ENCODE peak calls at places on chromosomes 13 and 19, in seven cellular contexts. F is tibial nerve, V is ovary, A is suprapubic skin, P is transverse colon, G is HepG2, M is GM12878. L is an unnamed sample. For H3K4me1, the result is how much of the 10 kb centered on the place peaks cover.

GRCh38 chr13:36282818-36283432 is 14.7 kb downstream of the CCDC169 start:
- DNase-seq in F (no peak), V (no peak), A (no peak), P (no peak), G (peak), M (no peak), L (no peak)

GRCh38 chr19:17114414-17114831 is 38.8 kb downstream of the MYO9B start:
- DNase-seq in F (no peak), V (no peak), A (no peak), P (no peak), G (no peak), M (no peak), L (no peak)

GRCh38 chr19:6556480-6556879 is 25.7 kb downstream of the TNFSF9 start:
- DNase-seq in F (no peak), V (no peak), A (no peak), P (no peak), G (no peak), M (peak), L (no peak)

GRCh38 chr13:97122381-97122996 is 99.6 kb upstream of the MBNL2 start:
- DNase-seq in F (no peak), V (no peak), A (no peak), P (no peak), G (no peak), M (no peak), L (no peak)

GRCh38 chr19:34994643-34995471 is 5.3 kb upstream of the GRAMD1A start:
- DNase-seq in F (no peak), V (peak), A (no peak), P (peak), G (peak), M (no peak), L (peak)

GRCh38 chr13:48155850-48156249 is 60.9 kb upstream of the MED4 start:
- DNase-seq in F (no peak), V (no peak), A (no peak), P (no peak), G (no peak), M (peak), L (no peak)

GRCh38 chr19:18415177-18415867 is 3.9 kb upstream of the SSBP4 start:
- DNase-seq in F (peak), V (peak), A (peak), P (peak), G (no peak), M (no peak), L (no peak)

GRCh38 chr13:28532226-28533048 is 37.5 kb upstream of the FLT1 start:
- DNase-seq in F (no peak), V (no peak), A (no peak), P (no peak), G (no peak), M (no peak), L (peak)

GRCh38 chr13:81917829-81918228 is 1576.9 kb upstream of the SPRY2 start:
- DNase-seq in F (no peak), V (no peak), A (no peak), P (no peak), G (no peak), M (no peak), L (no peak)

GRCh38 chr13:44627441-44627840 is 51.3 kb upstream of the TSC22D1 start:
- DNase-seq in F (no peak), V (no peak), A (no peak), P (no peak), G (no peak), M (no peak), L (no peak)

GRCh38 chr13:29954082-29955043 is 103.9 kb upstream of the UBL3 start:
- DNase-seq in F (no peak), V (no peak), A (no peak), P (no peak), G (no peak), M (no peak), L (peak)

GRCh38 chr13:102856603-102857002 is 10.8 kb downstream of the ERCC5 start:
- DNase-seq in F (no peak), V (no peak), A (no peak), P (no peak), G (no peak), M (no peak), L (no peak)

GRCh38 chr13:97330448-97330847 is 103.5 kb upstream of the RAP2A start:
- DNase-seq in F (no peak), V (no peak), A (no peak), P (no peak), G (no peak), M (no peak), L (no peak)

GRCh38 chr13:42832341-42833153 is 51.2 kb downstream of the FAM216B start:
- DNase-seq in F (no peak), V (peak), A (no peak), P (peak), G (peak), M (no peak), L (no peak)

GRCh38 chr13:42835012-42835411 is 53.6 kb downstream of the FAM216B start:
- DNase-seq in F (no peak), V (no peak), A (no peak), P (no peak), G (no peak), M (no peak), L (no peak)

DNA sequence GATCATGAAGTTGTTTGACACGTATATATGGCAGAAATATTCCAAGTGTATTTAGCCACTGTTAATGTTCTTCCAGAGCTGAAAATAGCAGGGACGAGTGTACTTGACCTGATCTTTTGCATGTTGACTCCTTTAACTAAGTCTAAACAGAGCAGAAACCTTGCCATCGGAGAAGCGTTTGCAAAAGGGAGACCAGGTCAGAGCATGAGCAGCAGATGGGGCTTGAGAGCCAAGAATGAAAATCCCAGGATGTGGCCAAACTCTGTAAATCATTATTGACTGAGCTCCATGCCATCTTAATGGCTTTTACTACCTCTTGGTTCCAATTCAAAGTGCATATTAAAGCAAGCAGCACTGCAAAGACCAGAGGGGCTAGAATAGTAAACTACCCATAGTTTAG is 55.5 kb downstream of the FAM216B start:
- DNase-seq in F (no peak), V (peak), A (no peak), P (peak), G (no peak), M (no peak), L (no peak)
- TF ChIP-seq CTCF in F (no peak), V (no peak), A (no peak), P (no peak), G (peak), M (no peak), L (no peak)

GRCh38 chr19:45092747-45093678 is at the start of gene PPP1R37:
- DNase-seq in F (peak), V (peak), A (peak), P (peak), G (peak), M (peak), L (peak)

GRCh38 chr19:45090034-45090433 is 2.9 kb upstream of the PPP1R37 start:
- DNase-seq in F (no peak), V (no peak), A (no peak), P (no peak), G (no peak), M (no peak), L (no peak)

GRCh38 chr19:45094158-45094557 is 1.2 kb downstream of the PPP1R37 start:
- DNase-seq in F (no peak), V (no peak), A (no peak), P (no peak), G (no peak), M (no peak), L (no peak)

GRCh38 chr19:45090598-45090997 is 2.4 kb upstream of the PPP1R37 start:
- DNase-seq in F (no peak), V (no peak), A (no peak), P (no peak), G (no peak), M (no peak), L (no peak)

DNA sequence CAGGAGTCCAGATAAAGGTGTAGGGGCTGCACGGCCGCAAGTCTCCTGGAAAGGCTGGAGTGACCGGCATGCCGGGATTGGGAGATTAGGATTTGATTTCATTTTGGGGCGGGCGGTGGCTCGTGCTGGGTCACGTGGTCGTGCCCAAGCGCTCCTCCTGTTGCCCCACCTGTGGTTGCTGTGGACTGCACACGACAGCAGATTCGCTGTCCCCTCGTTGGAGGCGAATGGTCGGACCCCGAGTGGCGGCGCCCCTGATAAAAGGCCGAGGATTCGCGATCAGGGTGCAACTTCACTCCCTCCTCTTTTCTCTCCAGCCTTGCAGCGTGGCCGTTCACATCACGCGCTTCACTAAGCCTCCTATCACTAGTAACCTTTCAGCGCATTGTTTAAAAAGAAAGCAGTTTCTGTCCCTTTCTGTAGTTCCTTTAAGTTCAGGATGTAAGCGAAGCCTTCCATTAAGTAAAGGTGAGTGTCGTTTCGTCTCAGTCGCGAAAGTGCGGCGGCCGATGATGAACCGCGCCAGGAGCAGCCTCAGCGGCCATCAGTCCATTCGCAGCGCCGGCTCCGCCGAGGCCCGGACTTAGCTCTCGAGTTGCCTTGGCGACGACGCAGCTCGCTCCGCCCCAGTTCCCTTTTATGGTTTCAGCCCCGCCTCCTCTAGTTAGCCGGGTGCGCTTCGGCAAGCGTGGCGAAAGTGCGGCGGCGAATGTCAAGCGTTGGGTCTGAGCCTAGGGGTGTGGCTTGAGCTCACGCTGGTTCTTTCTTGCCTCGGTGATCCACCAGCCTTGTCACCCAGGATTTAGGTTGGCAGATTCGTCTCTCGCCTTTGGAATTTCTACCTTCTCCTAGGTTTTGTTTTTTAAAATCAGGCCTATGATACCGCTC is 1.7 kb upstream of the PPP1R37 start:
- DNase-seq in F (peak), V (peak), A (peak), P (peak), G (no peak), M (peak), L (peak)
- TF ChIP-seq EP300 in F (peak), V (no peak), A (no peak), P (no peak), G (no peak), M (no peak), L (no peak)

GRCh38 chr13:75467009-75467728 is 14.8 kb downstream of the TBC1D4 start:
- DNase-seq in F (no peak), V (no peak), A (no peak), P (no peak), G (peak), M (no peak), L (no peak)

GRCh38 chr13:75468098-75468497 is 13.9 kb downstream of the TBC1D4 start:
- DNase-seq in F (no peak), V (no peak), A (no peak), P (no peak), G (no peak), M (no peak), L (no peak)

GRCh38 chr13:75469087-75469486 is 12.9 kb downstream of the TBC1D4 start:
- DNase-seq in F (no peak), V (no peak), A (no peak), P (no peak), G (no peak), M (no peak), L (no peak)

GRCh38 chr13:75470676-75471075 is 11.3 kb downstream of the TBC1D4 start:
- DNase-seq in F (no peak), V (no peak), A (no peak), P (no peak), G (no peak), M (no peak), L (no peak)

DNA sequence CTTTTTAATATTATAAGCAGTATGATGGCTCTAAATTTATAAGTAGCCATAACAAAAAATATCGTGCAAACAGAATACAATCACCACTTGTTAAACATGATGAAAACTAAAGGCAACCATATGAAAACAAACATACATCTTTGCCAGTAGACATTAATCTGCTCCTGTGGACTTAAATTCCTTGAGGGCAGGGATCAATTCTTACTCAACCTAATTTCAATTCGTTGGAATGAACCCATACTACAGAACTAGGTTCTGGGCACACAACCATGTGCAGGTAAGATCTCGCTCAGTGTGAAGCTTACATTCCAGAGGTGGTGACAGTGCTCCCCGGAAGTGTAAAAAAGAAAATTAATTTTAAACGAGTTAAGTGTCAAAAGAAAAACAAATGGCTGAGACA is 13.4 kb downstream of the TBC1D4 start:
- DNase-seq in F (no peak), V (no peak), A (no peak), P (no peak), G (no peak), M (no peak), L (no peak)
- H3K4me1 ChIP-seq in F (under half), V (under half), A (under half), P (under half), G (half or more), M (under half), L (under half)

DNA sequence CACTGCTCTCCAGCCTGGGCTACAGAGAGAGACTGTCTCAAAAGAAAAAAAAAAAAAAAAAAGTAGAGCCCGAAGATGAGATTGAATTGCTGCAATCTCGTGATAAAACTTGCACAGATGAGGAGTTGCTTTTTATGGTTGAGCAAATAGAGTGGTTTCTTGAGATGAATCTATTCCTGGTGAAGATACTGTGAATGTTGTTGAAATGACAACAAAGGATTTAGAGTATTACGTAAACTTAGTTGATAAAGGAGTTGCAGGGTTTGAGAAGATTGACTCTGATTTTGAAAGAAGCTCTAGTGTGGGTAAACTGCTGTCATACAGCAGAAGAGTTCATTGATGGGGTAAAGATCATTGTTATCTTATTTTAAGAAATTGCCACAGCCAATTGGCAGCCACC is 42.8 kb downstream of the ZMYM2 start:
- DNase-seq in F (no peak), V (no peak), A (no peak), P (no peak), G (no peak), M (no peak), L (no peak)
- TF ChIP-seq CTCF in F (no peak), V (no peak), A (no peak), P (no peak), G (no peak), M (no peak), L (no peak)

GRCh38 chr13:98809345-98809777 is 56.9 kb upstream of the SLC15A1 start:
- DNase-seq in F (no peak), V (no peak), A (no peak), P (no peak), G (no peak), M (no peak), L (peak)
- TF ChIP-seq EP300 in F (no peak), V (no peak), A (no peak), P (no peak), G (no peak), M (no peak), L (no peak)

GRCh38 chr19:46787040-46787330 is 1.4 kb downstream of the SLC1A5 start:
- DNase-seq in F (no peak), V (no peak), A (no peak), P (no peak), G (no peak), M (no peak), L (no peak)
- H3K4me1 ChIP-seq in F (half or more), V (under half), A (half or more), P (under half), G (half or more), M (under half), L (under half)

GRCh38 chr13:33543631-33544030 is 258.1 kb upstream of the STARD13 start:
- DNase-seq in F (no peak), V (no peak), A (no peak), P (no peak), G (no peak), M (no peak), L (no peak)
- TF ChIP-seq CTCF in F (no peak), V (no peak), A (no peak), P (no peak), G (no peak), M (no peak), L (no peak)

L was measured in upper lobe of left lung.